ENCODE peak calls at places on chromosome 3, in seven cellular contexts. One of them, this sample, is unnamed.
A peak's percentile ranks its signal among the peaks of the same experiment; 100 is the strongest.

GRCh38 chr3:27326949-27327582 is 42.1 kb downstream of the NEK10 start:
- DNase-seq in body of pancreas: no peak
- DNase-seq in IMR-90: no peak
- DNase-seq in colonic mucosa: no peak
- DNase-seq in GM23248: no peak
- DNase-seq in transverse colon: no peak
- DNase-seq in Peyer's patch: no peak
- DNase-seq in this sample: no peak

GRCh38 chr3:197010556-197011351 is 18.9 kb downstream of the MELTF start:
- DNase-seq in transverse colon: no peak
- DNase-seq in Peyer's patch: no peak
- DNase-seq in body of pancreas: no peak
- DNase-seq in GM23248: no peak
- DNase-seq in colonic mucosa: no peak
- DNase-seq in IMR-90: no peak
- DNase-seq in this sample: no peak

GRCh38 chr3:37129871-37130270 is 44.5 kb downstream of the LRRFIP2 start:
- DNase-seq in GM23248: peak; percentile 69
- DNase-seq in Peyer's patch: no peak
- DNase-seq in colonic mucosa: no peak
- DNase-seq in body of pancreas: no peak
- DNase-seq in transverse colon: no peak
- DNase-seq in IMR-90: peak; percentile 71
- DNase-seq in this sample: no peak

GRCh38 chr3:37243811-37244748 is 69.7 kb upstream of the LRRFIP2 start:
- DNase-seq in IMR-90: peak; percentile 81
- DNase-seq in Peyer's patch: peak; percentile 81
- DNase-seq in GM23248: peak; percentile 93
- DNase-seq in colonic mucosa: peak; percentile 86
- DNase-seq in body of pancreas: peak; percentile 91
- DNase-seq in transverse colon: peak; percentile 81
- DNase-seq in this sample: peak; percentile 13

GRCh38 chr3:49470714-49471420 is 800 bp downstream of the DAG1 start:
- DNase-seq in Peyer's patch: no peak
- DNase-seq in body of pancreas: no peak
- DNase-seq in colonic mucosa: no peak
- DNase-seq in IMR-90: no peak
- DNase-seq in transverse colon: no peak
- DNase-seq in GM23248: peak; percentile 48
- DNase-seq in this sample: no peak

GRCh38 chr3:110138966-110139555 is 801.7 kb upstream of the DPPA4 start:
- DNase-seq in transverse colon: no peak
- DNase-seq in body of pancreas: no peak
- DNase-seq in GM23248: no peak
- DNase-seq in colonic mucosa: no peak
- DNase-seq in IMR-90: no peak
- DNase-seq in Peyer's patch: no peak
- DNase-seq in this sample: no peak

GRCh38 chr3:69767571-69767970 is 28.3 kb downstream of the MITF start:
- DNase-seq in transverse colon: peak; percentile 26
- DNase-seq in GM23248: no peak
- DNase-seq in colonic mucosa: peak; percentile 56
- DNase-seq in body of pancreas: no peak
- DNase-seq in IMR-90: no peak
- DNase-seq in Peyer's patch: no peak
- DNase-seq in this sample: no peak

GRCh38 chr3:112333386-112334334 is 704 bp downstream of the CD200 start:
- DNase-seq in GM23248: no peak
- DNase-seq in transverse colon: no peak
- DNase-seq in Peyer's patch: no peak
- DNase-seq in body of pancreas: no peak
- DNase-seq in IMR-90: no peak
- DNase-seq in colonic mucosa: peak; percentile 35
- DNase-seq in this sample: peak; percentile 6

GRCh38 chr3:195139876-195140240 is 131.1 kb downstream of the XXYLT1 start:
- DNase-seq in GM23248: peak; percentile 71
- DNase-seq in body of pancreas: no peak
- DNase-seq in colonic mucosa: no peak
- DNase-seq in transverse colon: no peak
- DNase-seq in Peyer's patch: no peak
- DNase-seq in IMR-90: peak; percentile 62
- DNase-seq in this sample: no peak

GRCh38 chr3:141377377-141377776 is 9.1 kb downstream of the ZBTB38 start:
- DNase-seq in body of pancreas: no peak
- DNase-seq in IMR-90: no peak
- DNase-seq in GM23248: no peak
- DNase-seq in Peyer's patch: no peak
- DNase-seq in transverse colon: no peak
- DNase-seq in colonic mucosa: no peak
- DNase-seq in this sample: no peak

GRCh38 chr3:146092230-146092629 is 68.8 kb downstream of the PLOD2 start:
- DNase-seq in Peyer's patch: no peak
- DNase-seq in IMR-90: peak; percentile 38
- DNase-seq in GM23248: peak; percentile 77
- DNase-seq in body of pancreas: no peak
- DNase-seq in colonic mucosa: no peak
- DNase-seq in transverse colon: no peak
- DNase-seq in this sample: no peak

GRCh38 chr3:150249776-150250175 is 158.3 kb upstream of the TSC22D2 start:
- DNase-seq in colonic mucosa: no peak
- DNase-seq in transverse colon: no peak
- DNase-seq in body of pancreas: no peak
- DNase-seq in Peyer's patch: no peak
- DNase-seq in IMR-90: no peak
- DNase-seq in GM23248: no peak
- DNase-seq in this sample: no peak

GRCh38 chr3:150248116-150248864 is 159.8 kb upstream of the TSC22D2 start:
- DNase-seq in colonic mucosa: no peak
- DNase-seq in transverse colon: no peak
- DNase-seq in body of pancreas: no peak
- DNase-seq in Peyer's patch: no peak
- DNase-seq in GM23248: peak; percentile 53
- DNase-seq in IMR-90: peak; percentile 94
- DNase-seq in this sample: no peak

GRCh38 chr3:150247456-150247855 is 160.6 kb upstream of the TSC22D2 start:
- DNase-seq in Peyer's patch: no peak
- DNase-seq in IMR-90: no peak
- DNase-seq in transverse colon: no peak
- DNase-seq in GM23248: no peak
- DNase-seq in colonic mucosa: no peak
- DNase-seq in body of pancreas: no peak
- DNase-seq in this sample: no peak

GRCh38 chr3:150251187-150251592 is 156.9 kb upstream of the TSC22D2 start:
- DNase-seq in IMR-90: no peak
- DNase-seq in colonic mucosa: no peak
- DNase-seq in Peyer's patch: no peak
- DNase-seq in body of pancreas: no peak
- DNase-seq in GM23248: peak; percentile 34
- DNase-seq in transverse colon: no peak
- DNase-seq in this sample: no peak

DNA sequence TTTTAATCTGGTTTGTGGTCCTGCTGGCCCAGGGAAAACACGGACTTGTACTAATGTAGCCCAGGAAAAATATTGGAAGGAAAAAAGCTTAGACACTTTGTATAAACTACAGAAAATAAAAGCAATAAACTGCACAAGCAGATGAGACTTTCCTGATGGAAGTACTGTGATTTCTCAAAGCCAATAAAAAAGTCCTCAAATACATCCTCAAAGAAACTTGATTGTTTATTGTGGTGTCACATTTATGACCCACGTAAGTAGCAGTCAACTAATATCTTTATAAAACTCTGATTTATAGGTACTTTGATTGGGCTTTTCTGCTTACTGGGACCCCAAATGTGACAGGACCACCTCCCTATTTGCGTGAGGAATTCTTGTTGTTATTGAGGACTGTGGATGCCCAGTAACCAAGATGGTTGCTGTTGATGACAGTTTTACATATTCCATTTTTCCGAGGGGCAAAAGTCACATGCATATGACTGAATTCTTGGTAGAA is 159.2 kb upstream of the TSC22D2 start:
- DNase-seq in transverse colon: no peak
- DNase-seq in colonic mucosa: no peak
- DNase-seq in IMR-90: no peak
- DNase-seq in GM23248: no peak
- DNase-seq in body of pancreas: no peak
- DNase-seq in Peyer's patch: no peak
- DNase-seq in this sample: no peak
- H3K4me1 ChIP-seq in transverse colon: peaks cover 31% of the 10 kb centered on the region
- H3K4me1 ChIP-seq in colonic mucosa: no peaks in the 10 kb centered on the region
- H3K4me1 ChIP-seq in IMR-90: peaks cover 25% of the 10 kb centered on the region
- H3K4me1 ChIP-seq in GM23248: peaks cover 47% of the 10 kb centered on the region
- H3K4me1 ChIP-seq in body of pancreas: peaks cover 24% of the 10 kb centered on the region
- H3K4me1 ChIP-seq in Peyer's patch: peaks cover 3% of the 10 kb centered on the region
- H3K4me1 ChIP-seq in this sample: no peaks in the 10 kb centered on the region

GRCh38 chr3:9679476-9680097 is 24.0 kb upstream of the CPNE9 start:
- DNase-seq in IMR-90: no peak
- DNase-seq in Peyer's patch: no peak
- DNase-seq in GM23248: no peak
- DNase-seq in transverse colon: no peak
- DNase-seq in body of pancreas: no peak
- DNase-seq in colonic mucosa: no peak
- DNase-seq in this sample: no peak

GRCh38 chr3:9676780-9677179 is 26.9 kb upstream of the CPNE9 start:
- DNase-seq in Peyer's patch: no peak
- DNase-seq in IMR-90: peak; percentile 26
- DNase-seq in GM23248: no peak
- DNase-seq in transverse colon: no peak
- DNase-seq in body of pancreas: no peak
- DNase-seq in colonic mucosa: no peak
- DNase-seq in this sample: no peak

GRCh38 chr3:9681011-9681722 is 22.5 kb upstream of the CPNE9 start:
- DNase-seq in transverse colon: no peak
- DNase-seq in IMR-90: no peak
- DNase-seq in body of pancreas: no peak
- DNase-seq in Peyer's patch: no peak
- DNase-seq in colonic mucosa: no peak
- DNase-seq in GM23248: no peak
- DNase-seq in this sample: no peak

GRCh38 chr3:9681723-9682081 is 21.9 kb upstream of the CPNE9 start:
- DNase-seq in IMR-90: no peak
- DNase-seq in transverse colon: peak; percentile 56
- DNase-seq in Peyer's patch: peak; percentile 82
- DNase-seq in GM23248: no peak
- DNase-seq in colonic mucosa: peak; percentile 45
- DNase-seq in body of pancreas: peak; percentile 57
- DNase-seq in this sample: no peak

GRCh38 chr3:9678493-9678892 is 25.1 kb upstream of the CPNE9 start:
- DNase-seq in Peyer's patch: no peak
- DNase-seq in IMR-90: no peak
- DNase-seq in GM23248: no peak
- DNase-seq in colonic mucosa: no peak
- DNase-seq in body of pancreas: no peak
- DNase-seq in transverse colon: no peak
- DNase-seq in this sample: no peak
- H3K36me3 ChIP-seq in Peyer's patch: peaks cover 100% of the 10 kb centered on the region
- H3K36me3 ChIP-seq in IMR-90: peaks cover 53% of the 10 kb centered on the region
- H3K36me3 ChIP-seq in GM23248: peaks cover 20% of the 10 kb centered on the region
- H3K36me3 ChIP-seq in colonic mucosa: peaks cover 34% of the 10 kb centered on the region
- H3K36me3 ChIP-seq in body of pancreas: peaks cover 5% of the 10 kb centered on the region
- H3K36me3 ChIP-seq in transverse colon: peaks cover 60% of the 10 kb centered on the region
- H3K36me3 ChIP-seq in this sample: peaks cover 85% of the 10 kb centered on the region

GRCh38 chr3:10470666-10471336 is 34.6 kb downstream of the ATP2B2 start:
- DNase-seq in GM23248: no peak
- DNase-seq in IMR-90: no peak
- DNase-seq in Peyer's patch: no peak
- DNase-seq in body of pancreas: no peak
- DNase-seq in colonic mucosa: no peak
- DNase-seq in transverse colon: no peak
- DNase-seq in this sample: no peak
- H3K4me3 ChIP-seq in GM23248: no peak overlapping the region
- H3K4me3 ChIP-seq in IMR-90: no peak overlapping the region
- H3K4me3 ChIP-seq in Peyer's patch: no peak overlapping the region
- H3K4me3 ChIP-seq in body of pancreas: no peak overlapping the region
- H3K4me3 ChIP-seq in colonic mucosa: no peak overlapping the region
- H3K4me3 ChIP-seq in transverse colon: no peak overlapping the region
- H3K4me3 ChIP-seq in this sample: no peak overlapping the region

GRCh38 chr3:14834807-14835466 is 16.2 kb downstream of the FGD5 start:
- DNase-seq in transverse colon: no peak
- DNase-seq in IMR-90: no peak
- DNase-seq in body of pancreas: no peak
- DNase-seq in GM23248: no peak
- DNase-seq in Peyer's patch: no peak
- DNase-seq in colonic mucosa: no peak
- DNase-seq in this sample: no peak
- H3K4me1 ChIP-seq in transverse colon: peaks cover 26% of the 10 kb centered on the region
- H3K4me1 ChIP-seq in IMR-90: no peaks in the 10 kb centered on the region
- H3K4me1 ChIP-seq in body of pancreas: no peaks in the 10 kb centered on the region
- H3K4me1 ChIP-seq in GM23248: no peaks in the 10 kb centered on the region
- H3K4me1 ChIP-seq in Peyer's patch: peaks cover 30% of the 10 kb centered on the region
- H3K4me1 ChIP-seq in colonic mucosa: no peaks in the 10 kb centered on the region
- H3K4me1 ChIP-seq in this sample: no peaks in the 10 kb centered on the region

This sample was measured in CD4-positive, alpha-beta memory T cell.